ENCODE peak calls at places on chromosomes 13 and 19, in four cellular contexts. One of them, this sample, is unnamed.

GRCh38 chr13:91708558-91708957 is 310.1 kb downstream of the GPC5 start:
- DNase-seq in GM12892: no peak
- DNase-seq in K562: no peak
- DNase-seq in GM23338: no peak
- DNase-seq in this sample: no peak

GRCh38 chr19:15123031-15123890 is 16.1 kb downstream of the SYDE1 start:
- DNase-seq in GM23338: no peak
- DNase-seq in GM12892: no peak
- DNase-seq in K562: no peak
- DNase-seq in this sample: no peak

GRCh38 chr19:6969490-6969889 is 51.7 kb downstream of the MBD3L2B start:
- DNase-seq in GM12892: no peak
- DNase-seq in K562: no peak
- DNase-seq in GM23338: no peak
- DNase-seq in this sample: no peak

GRCh38 chr13:35139591-35139990 is 197.5 kb downstream of the NBEA start:
- DNase-seq in GM12892: no peak
- DNase-seq in K562: no peak
- DNase-seq in GM23338: no peak
- DNase-seq in this sample: no peak

GRCh38 chr13:44401577-44401976 is 28.0 kb downstream of the SERP2 start:
- DNase-seq in GM12892: no peak
- DNase-seq in GM23338: no peak
- DNase-seq in K562: no peak
- DNase-seq in this sample: no peak

GRCh38 chr13:100291626-100292025 is 202.7 kb downstream of the PCCA start:
- DNase-seq in K562: no peak
- DNase-seq in GM23338: no peak
- DNase-seq in GM12892: no peak
- DNase-seq in this sample: no peak

GRCh38 chr19:42313096-42313839 is at the start of gene TMEM145:
- DNase-seq in K562: peak; percentile 85
- DNase-seq in GM12892: peak; percentile 69
- DNase-seq in GM23338: peak; percentile 84
- DNase-seq in this sample: no peak

GRCh38 chr19:55257461-55258411 is 1.1 kb downstream of the PPP6R1 start:
- DNase-seq in GM23338: peak; percentile 46
- DNase-seq in GM12892: no peak
- DNase-seq in K562: peak; percentile 49
- DNase-seq in this sample: peak; percentile 83

GRCh38 chr19:48569814-48570213 is 17.8 kb downstream of the SULT2B1 start:
- DNase-seq in GM23338: no peak
- DNase-seq in K562: no peak
- DNase-seq in GM12892: no peak
- DNase-seq in this sample: no peak

GRCh38 chr13:90680826-90681225 is 666.7 kb upstream of the MIR17HG start:
- DNase-seq in GM12892: no peak
- DNase-seq in GM23338: no peak
- DNase-seq in K562: no peak
- DNase-seq in this sample: no peak

GRCh38 chr13:100721885-100722512 is 47.4 kb upstream of the TMTC4 start:
- DNase-seq in GM12892: peak; percentile 10
- DNase-seq in K562: peak; percentile 40
- DNase-seq in GM23338: peak; percentile 80
- DNase-seq in this sample: no peak

GRCh38 chr13:84570831-84571230 is 688.6 kb upstream of the SLITRK1 start:
- DNase-seq in GM23338: no peak
- DNase-seq in GM12892: no peak
- DNase-seq in K562: no peak
- DNase-seq in this sample: no peak

GRCh38 chr19:21149877-21150276 is 8.0 kb downstream of the ZNF431 start:
- DNase-seq in K562: no peak
- DNase-seq in GM12892: no peak
- DNase-seq in GM23338: no peak
- DNase-seq in this sample: no peak

GRCh38 chr13:106515635-106516254 is 19.7 kb downstream of the EFNB2 start:
- DNase-seq in GM23338: no peak
- DNase-seq in GM12892: no peak
- DNase-seq in K562: no peak
- DNase-seq in this sample: no peak
- TF ChIP-seq POLR2AphosphoS5 in GM23338: no peak
- TF ChIP-seq POLR2AphosphoS5 in GM12892: no peak
- TF ChIP-seq POLR2AphosphoS5 in K562: no peak
- TF ChIP-seq POLR2AphosphoS5 in this sample: no peak

GRCh38 chr19:633068-633785 is at the start of gene POLRMT:
- DNase-seq in K562: peak; percentile 100
- DNase-seq in GM23338: peak; percentile 99
- DNase-seq in GM12892: peak; percentile 100
- DNase-seq in this sample: peak; percentile 98
- TF ChIP-seq POLR2AphosphoS5 in K562: peak; percentile 41
- TF ChIP-seq POLR2AphosphoS5 in GM23338: peak; percentile 22
- TF ChIP-seq POLR2AphosphoS5 in GM12892: no peak
- TF ChIP-seq POLR2AphosphoS5 in this sample: peak; percentile 88

GRCh38 chr19:46990998-46991676 is 28.5 kb upstream of the NPAS1 start:
- DNase-seq in GM23338: peak; percentile 97
- DNase-seq in GM12892: no peak
- DNase-seq in K562: peak; percentile 73
- DNase-seq in this sample: peak; percentile 85
- TF ChIP-seq POLR2AphosphoS5 in GM23338: no peak
- TF ChIP-seq POLR2AphosphoS5 in GM12892: no peak
- TF ChIP-seq POLR2AphosphoS5 in K562: no peak
- TF ChIP-seq POLR2AphosphoS5 in this sample: peak; percentile 79

GRCh38 chr19:35395762-35396199 is 24.9 kb downstream of the GPR42 start:
- DNase-seq in GM23338: no peak
- DNase-seq in K562: no peak
- DNase-seq in GM12892: no peak
- DNase-seq in this sample: no peak
- TF ChIP-seq POLR2AphosphoS5 in GM23338: no peak
- TF ChIP-seq POLR2AphosphoS5 in K562: no peak
- TF ChIP-seq POLR2AphosphoS5 in GM12892: no peak
- TF ChIP-seq POLR2AphosphoS5 in this sample: no peak

This sample was measured in spleen.